ENCODE peak calls at places on chromosomes 7 and 10, in seven cellular contexts. T is anterior cingulate cortex; L is DMS153; N is activated CD4-positive, alpha-beta T cell treated with anti-CD3 and anti-CD28 coated beads for 4 hours; O is GM04503; D is GM23338; A is T follicular helper cell. U is an unnamed sample.

GRCh38 chr7:133602291-133602690 is 349.4 kb downstream of the EXOC4 start:
- DNase-seq in T (no peak), L (no peak), N (no peak), O (peak), D (peak), A (no peak), U (no peak)

GRCh38 chr10:110083884-110084283 is 76.1 kb downstream of the ADD3 start:
- DNase-seq in T (no peak), L (peak), N (no peak), O (no peak), D (no peak), A (no peak), U (no peak)

GRCh38 chr10:59678884-59679301 is 30.8 kb downstream of the SLC16A9 start:
- DNase-seq in T (no peak), L (no peak), N (no peak), O (no peak), D (no peak), A (no peak), U (no peak)

GRCh38 chr10:88966785-88967184 is 14.2 kb upstream of the ACTA2 start:
- DNase-seq in T (no peak), L (no peak), N (no peak), O (no peak), D (no peak), A (no peak), U (no peak)

GRCh38 chr10:110852897-110853296 is 18.8 kb upstream of the PDCD4 start:
- DNase-seq in T (no peak), L (no peak), N (no peak), O (no peak), D (no peak), A (no peak), U (no peak)

GRCh38 chr7:108002726-108003590 is at the start of gene LAMB1:
- DNase-seq in T (no peak), L (no peak), N (no peak), O (no peak), D (peak), A (no peak), U (no peak)

GRCh38 chr10:78472542-78472890 is 438.9 kb downstream of the RPS24 start:
- DNase-seq in T (peak), L (no peak), N (no peak), O (no peak), D (peak), A (no peak), U (peak)

GRCh38 chr7:135299245-135299644 is 65.6 kb downstream of the STRA8 start:
- DNase-seq in T (no peak), L (no peak), N (no peak), O (no peak), D (no peak), A (no peak), U (no peak)

GRCh38 chr10:132700168-132701098 is 85.5 kb downstream of the NKX6-2 start:
- DNase-seq in T (no peak), L (no peak), N (no peak), O (no peak), D (no peak), A (no peak), U (no peak)

GRCh38 chr10:91339729-91340128 is 70.4 kb upstream of the HECTD2 start:
- DNase-seq in T (no peak), L (no peak), N (no peak), O (no peak), D (no peak), A (no peak), U (no peak)

GRCh38 chr10:71302874-71303568 is 16.0 kb upstream of the SLC29A3 start:
- DNase-seq in T (no peak), L (peak), N (no peak), O (no peak), D (peak), A (no peak), U (no peak)

U was measured in hippocampal formation.